ENCODE peak calls at places on chromosomes 3 and 15, in nine cellular contexts. One of them, this sample, is unnamed.

GRCh38 chr3:129007792-129008191 is 6.7 kb downstream of the EFCC1 start:
- DNase-seq in neural crest cell: no peak
- DNase-seq in bronchial epithelial cell: no peak
- DNase-seq in AG09319: no peak
- DNase-seq in PC-3: no peak
- DNase-seq in coronary artery: no peak
- DNase-seq in ovary: no peak
- DNase-seq in GM06990: no peak
- DNase-seq in WTC11: no peak
- DNase-seq in this sample: no peak

GRCh38 chr3:24306518-24306917 is 188.1 kb downstream of the THRB start:
- DNase-seq in neural crest cell: no peak
- DNase-seq in bronchial epithelial cell: no peak
- DNase-seq in AG09319: no peak
- DNase-seq in PC-3: no peak
- DNase-seq in coronary artery: no peak
- DNase-seq in ovary: no peak
- DNase-seq in GM06990: no peak
- DNase-seq in WTC11: no peak
- DNase-seq in this sample: no peak

GRCh38 chr3:195537995-195538394 is 5.1 kb downstream of the PPP1R2 start:
- DNase-seq in neural crest cell: no peak
- DNase-seq in bronchial epithelial cell: no peak
- DNase-seq in AG09319: no peak
- DNase-seq in PC-3: no peak
- DNase-seq in coronary artery: no peak
- DNase-seq in ovary: no peak
- DNase-seq in GM06990: peak
- DNase-seq in WTC11: no peak
- DNase-seq in this sample: peak

GRCh38 chr3:196754215-196754937 is 14.7 kb downstream of the PAK2 start:
- DNase-seq in neural crest cell: no peak
- DNase-seq in bronchial epithelial cell: no peak
- DNase-seq in AG09319: no peak
- DNase-seq in PC-3: no peak
- DNase-seq in coronary artery: no peak
- DNase-seq in ovary: no peak
- DNase-seq in GM06990: no peak
- DNase-seq in WTC11: no peak
- DNase-seq in this sample: no peak

GRCh38 chr15:45113380-45113990 is 487 bp downstream of the DUOX2 start:
- DNase-seq in neural crest cell: no peak
- DNase-seq in bronchial epithelial cell: no peak
- DNase-seq in AG09319: no peak
- DNase-seq in PC-3: no peak
- DNase-seq in coronary artery: no peak
- DNase-seq in ovary: no peak
- DNase-seq in GM06990: no peak
- DNase-seq in WTC11: no peak
- DNase-seq in this sample: no peak

GRCh38 chr15:99121691-99122410 is 17.0 kb downstream of the SYNM start:
- DNase-seq in neural crest cell: no peak
- DNase-seq in bronchial epithelial cell: no peak
- DNase-seq in AG09319: no peak
- DNase-seq in PC-3: no peak
- DNase-seq in coronary artery: no peak
- DNase-seq in ovary: no peak
- DNase-seq in GM06990: no peak
- DNase-seq in WTC11: no peak
- DNase-seq in this sample: no peak

GRCh38 chr3:16897254-16897926 is 12.6 kb downstream of the PLCL2 start:
- DNase-seq in neural crest cell: no peak
- DNase-seq in bronchial epithelial cell: no peak
- DNase-seq in AG09319: no peak
- DNase-seq in PC-3: peak
- DNase-seq in coronary artery: no peak
- DNase-seq in ovary: no peak
- DNase-seq in GM06990: peak
- DNase-seq in WTC11: no peak
- DNase-seq in this sample: peak

GRCh38 chr3:111745786-111746185 is 113.3 kb upstream of the PHLDB2 start:
- DNase-seq in neural crest cell: no peak
- DNase-seq in bronchial epithelial cell: no peak
- DNase-seq in AG09319: no peak
- DNase-seq in PC-3: peak
- DNase-seq in coronary artery: no peak
- DNase-seq in ovary: no peak
- DNase-seq in GM06990: no peak
- DNase-seq in WTC11: no peak
- DNase-seq in this sample: no peak

GRCh38 chr3:31132132-31132769 is 237.8 kb upstream of the GADL1 start:
- DNase-seq in neural crest cell: no peak
- DNase-seq in bronchial epithelial cell: peak
- DNase-seq in AG09319: no peak
- DNase-seq in PC-3: peak
- DNase-seq in coronary artery: no peak
- DNase-seq in ovary: no peak
- DNase-seq in GM06990: no peak
- DNase-seq in WTC11: no peak
- DNase-seq in this sample: no peak

GRCh38 chr15:92881570-92881837 is 18.6 kb upstream of the CHD2 start:
- DNase-seq in neural crest cell: no peak
- DNase-seq in bronchial epithelial cell: no peak
- DNase-seq in AG09319: no peak
- DNase-seq in PC-3: no peak
- DNase-seq in coronary artery: no peak
- DNase-seq in ovary: no peak
- DNase-seq in GM06990: no peak
- DNase-seq in WTC11: no peak
- DNase-seq in this sample: no peak

GRCh38 chr3:197787412-197787811 is 3.6 kb upstream of the LRCH3 start:
- DNase-seq in neural crest cell: no peak
- DNase-seq in bronchial epithelial cell: peak
- DNase-seq in AG09319: no peak
- DNase-seq in PC-3: peak
- DNase-seq in coronary artery: no peak
- DNase-seq in ovary: no peak
- DNase-seq in GM06990: no peak
- DNase-seq in WTC11: no peak
- DNase-seq in this sample: no peak

GRCh38 chr3:30286811-30287210 is 319.6 kb upstream of the TGFBR2 start:
- DNase-seq in neural crest cell: no peak
- DNase-seq in bronchial epithelial cell: peak
- DNase-seq in AG09319: no peak
- DNase-seq in PC-3: peak
- DNase-seq in coronary artery: no peak
- DNase-seq in ovary: no peak
- DNase-seq in GM06990: no peak
- DNase-seq in WTC11: no peak
- DNase-seq in this sample: no peak

GRCh38 chr3:149589332-149589731 is 68.5 kb downstream of the WWTR1 start:
- DNase-seq in neural crest cell: no peak
- DNase-seq in bronchial epithelial cell: peak
- DNase-seq in AG09319: no peak
- DNase-seq in PC-3: peak
- DNase-seq in coronary artery: no peak
- DNase-seq in ovary: no peak
- DNase-seq in GM06990: no peak
- DNase-seq in WTC11: no peak
- DNase-seq in this sample: no peak

GRCh38 chr15:77192451-77192850 is 121.5 kb upstream of the TSPAN3 start:
- DNase-seq in neural crest cell: no peak
- DNase-seq in bronchial epithelial cell: no peak
- DNase-seq in AG09319: no peak
- DNase-seq in PC-3: no peak
- DNase-seq in coronary artery: no peak
- DNase-seq in ovary: no peak
- DNase-seq in GM06990: no peak
- DNase-seq in WTC11: no peak
- DNase-seq in this sample: no peak

GRCh38 chr3:183212565-183212964 is 40.5 kb upstream of the B3GNT5 start:
- DNase-seq in neural crest cell: no peak
- DNase-seq in bronchial epithelial cell: no peak
- DNase-seq in AG09319: no peak
- DNase-seq in PC-3: no peak
- DNase-seq in coronary artery: no peak
- DNase-seq in ovary: no peak
- DNase-seq in GM06990: no peak
- DNase-seq in WTC11: no peak
- DNase-seq in this sample: no peak

GRCh38 chr3:187722206-187722612 is 19.9 kb upstream of the RTP2 start:
- DNase-seq in neural crest cell: no peak
- DNase-seq in bronchial epithelial cell: no peak
- DNase-seq in AG09319: no peak
- DNase-seq in PC-3: no peak
- DNase-seq in coronary artery: no peak
- DNase-seq in ovary: no peak
- DNase-seq in GM06990: no peak
- DNase-seq in WTC11: no peak
- DNase-seq in this sample: no peak
- TF ChIP-seq CTCF in neural crest cell: no peak
- TF ChIP-seq CTCF in bronchial epithelial cell: no peak
- TF ChIP-seq CTCF in AG09319: no peak
- TF ChIP-seq CTCF in PC-3: no peak
- TF ChIP-seq CTCF in coronary artery: no peak
- TF ChIP-seq CTCF in ovary: no peak
- TF ChIP-seq CTCF in GM06990: no peak
- TF ChIP-seq CTCF in WTC11: no peak
- TF ChIP-seq CTCF in this sample: no peak

DNA sequence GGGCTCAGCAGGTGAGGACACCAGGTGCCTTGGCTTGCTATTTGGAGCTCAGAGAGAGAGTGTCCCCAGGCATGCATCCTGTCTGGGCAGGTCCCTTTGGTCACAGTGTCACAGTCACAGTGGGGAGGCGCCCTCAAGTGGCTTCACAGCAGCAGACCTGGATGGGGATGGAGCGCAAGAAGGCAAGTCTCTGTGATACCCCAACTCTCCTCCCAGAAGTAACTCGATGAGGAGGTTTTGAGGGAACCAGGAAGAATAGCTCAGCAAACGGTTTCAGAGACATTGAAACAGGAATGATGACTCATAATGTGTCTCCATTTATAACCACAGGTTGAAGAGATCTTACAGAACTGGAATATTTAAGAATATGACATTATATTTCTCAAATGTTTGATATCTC is 66.5 kb upstream of the SH3GL3 start:
- DNase-seq in neural crest cell: no peak
- DNase-seq in bronchial epithelial cell: peak
- DNase-seq in AG09319: no peak
- DNase-seq in PC-3: peak
- DNase-seq in coronary artery: no peak
- DNase-seq in ovary: no peak
- DNase-seq in GM06990: peak
- DNase-seq in WTC11: peak
- DNase-seq in this sample: peak
- TF ChIP-seq CTCF in neural crest cell: peak
- TF ChIP-seq CTCF in bronchial epithelial cell: peak
- TF ChIP-seq CTCF in AG09319: peak
- TF ChIP-seq CTCF in PC-3: peak
- TF ChIP-seq CTCF in coronary artery: no peak
- TF ChIP-seq CTCF in ovary: no peak
- TF ChIP-seq CTCF in GM06990: peak
- TF ChIP-seq CTCF in WTC11: no peak
- TF ChIP-seq CTCF in this sample: peak

DNA sequence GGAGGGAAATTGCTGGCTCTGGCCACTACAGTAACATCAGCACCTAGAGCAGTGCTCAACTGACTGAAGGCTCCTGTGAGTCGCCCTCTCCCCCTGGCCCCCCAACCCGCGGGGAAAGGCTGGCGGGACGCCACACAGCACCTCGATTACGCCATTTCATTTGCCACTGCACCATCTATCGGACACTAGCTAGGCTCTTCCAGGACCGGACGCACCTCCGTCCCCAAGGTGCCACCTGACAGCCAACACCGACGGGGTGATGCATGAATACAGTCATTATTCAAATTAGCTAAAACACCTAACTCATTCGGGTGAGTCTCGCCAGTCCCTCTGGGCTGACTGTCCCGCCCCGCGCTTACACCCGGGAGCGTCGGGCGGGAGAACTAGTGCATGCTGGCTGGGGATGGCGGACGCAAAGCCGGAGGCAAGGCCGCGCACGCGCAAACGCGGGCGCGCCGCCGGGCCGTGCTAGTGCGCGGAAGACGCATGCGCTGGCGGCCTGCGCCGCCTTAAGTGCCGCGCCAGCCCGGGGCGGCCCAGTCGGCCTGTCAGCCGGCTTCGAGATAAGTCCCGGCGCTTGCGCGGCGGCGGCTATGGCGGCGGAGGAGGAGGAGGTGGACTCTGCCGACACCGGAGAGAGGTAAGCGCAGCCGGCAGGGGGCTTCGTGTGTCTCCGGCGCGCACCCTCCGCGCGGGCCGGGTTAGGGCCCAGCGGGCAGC is at the start of gene ABHD5:
- DNase-seq in neural crest cell: peak
- DNase-seq in bronchial epithelial cell: peak
- DNase-seq in AG09319: peak
- DNase-seq in PC-3: peak
- DNase-seq in coronary artery: peak
- DNase-seq in ovary: peak
- DNase-seq in GM06990: peak
- DNase-seq in WTC11: peak
- DNase-seq in this sample: peak
- TF ChIP-seq CTCF in neural crest cell: peak
- TF ChIP-seq CTCF in bronchial epithelial cell: peak
- TF ChIP-seq CTCF in AG09319: peak
- TF ChIP-seq CTCF in PC-3: peak
- TF ChIP-seq CTCF in coronary artery: no peak
- TF ChIP-seq CTCF in ovary: no peak
- TF ChIP-seq CTCF in GM06990: peak
- TF ChIP-seq CTCF in WTC11: no peak
- TF ChIP-seq CTCF in this sample: peak

GRCh38 chr3:127365383-127365782 is 77.5 kb upstream of the PRR20G start:
- DNase-seq in neural crest cell: no peak
- DNase-seq in bronchial epithelial cell: no peak
- DNase-seq in AG09319: no peak
- DNase-seq in PC-3: no peak
- DNase-seq in coronary artery: peak
- DNase-seq in ovary: no peak
- DNase-seq in GM06990: no peak
- DNase-seq in WTC11: no peak
- DNase-seq in this sample: no peak

GRCh38 chr3:127368186-127369032 is 80.6 kb upstream of the PRR20G start:
- DNase-seq in neural crest cell: no peak
- DNase-seq in bronchial epithelial cell: no peak
- DNase-seq in AG09319: no peak
- DNase-seq in PC-3: no peak
- DNase-seq in coronary artery: peak
- DNase-seq in ovary: no peak
- DNase-seq in GM06990: no peak
- DNase-seq in WTC11: no peak
- DNase-seq in this sample: no peak

GRCh38 chr3:127367593-127367992 is 79.7 kb upstream of the PRR20G start:
- DNase-seq in neural crest cell: no peak
- DNase-seq in bronchial epithelial cell: no peak
- DNase-seq in AG09319: no peak
- DNase-seq in PC-3: no peak
- DNase-seq in coronary artery: peak
- DNase-seq in ovary: no peak
- DNase-seq in GM06990: no peak
- DNase-seq in WTC11: no peak
- DNase-seq in this sample: no peak

GRCh38 chr3:127369356-127369935 is 81.6 kb upstream of the PRR20G start:
- DNase-seq in neural crest cell: no peak
- DNase-seq in bronchial epithelial cell: no peak
- DNase-seq in AG09319: no peak
- DNase-seq in PC-3: no peak
- DNase-seq in coronary artery: peak
- DNase-seq in ovary: no peak
- DNase-seq in GM06990: no peak
- DNase-seq in WTC11: no peak
- DNase-seq in this sample: no peak

GRCh38 chr3:127366383-127366782 is 78.5 kb upstream of the PRR20G start:
- DNase-seq in neural crest cell: no peak
- DNase-seq in bronchial epithelial cell: no peak
- DNase-seq in AG09319: no peak
- DNase-seq in PC-3: no peak
- DNase-seq in coronary artery: no peak
- DNase-seq in ovary: no peak
- DNase-seq in GM06990: no peak
- DNase-seq in WTC11: peak
- DNase-seq in this sample: no peak
- TF ChIP-seq CTCF in neural crest cell: no peak
- TF ChIP-seq CTCF in bronchial epithelial cell: peak
- TF ChIP-seq CTCF in AG09319: no peak
- TF ChIP-seq CTCF in PC-3: no peak
- TF ChIP-seq CTCF in coronary artery: no peak
- TF ChIP-seq CTCF in ovary: no peak
- TF ChIP-seq CTCF in GM06990: no peak
- TF ChIP-seq CTCF in WTC11: no peak
- TF ChIP-seq CTCF in this sample: peak

This sample was measured in GM10248.